ENCODE peak calls at places on chromosomes 13 and 19, in nine cellular contexts. R is heart right ventricle, K is cardiac muscle cell, W is IMR-90, I is neuronal stem cell, D is aorta, Y is Panc1, F is ascending aorta, C is A549. T is an unnamed sample. For H3K4me1, the result is how much of the 10 kb centered on the place peaks cover.

GRCh38 chr19:31312004-31312403 is 37.2 kb downstream of the TSHZ3 start:
- DNase-seq in Y (no peak), R (no peak), C (no peak), K (no peak), W (peak), F (no peak), D (peak), I (no peak), T (no peak)

GRCh38 chr19:54738715-54739114 is 402 bp downstream of the KIR2DL3 start:
- DNase-seq in I (no peak), K (no peak), F (no peak), R (no peak), Y (no peak), W (no peak), D (no peak), C (no peak), T (no peak)

GRCh38 chr13:33109801-33110200 is 93.6 kb downstream of the KL start:
- DNase-seq in W (no peak), F (no peak), Y (peak), K (no peak), D (no peak), I (no peak), C (no peak), R (no peak), T (no peak)

GRCh38 chr13:43516401-43516826 is 270.4 kb downstream of the ENOX1 start:
- DNase-seq in C (no peak), F (no peak), D (no peak), W (peak), K (peak), I (no peak), R (no peak), Y (no peak), T (no peak)

GRCh38 chr19:13428352-13428751 is 77.9 kb downstream of the CACNA1A start:
- DNase-seq in Y (no peak), K (peak), W (peak), F (no peak), D (no peak), R (no peak), C (no peak), I (no peak), T (no peak)

GRCh38 chr13:66407159-66407558 is 823.0 kb downstream of the PCDH9 start:
- DNase-seq in Y (no peak), W (no peak), C (no peak), F (no peak), K (no peak), R (no peak), I (peak), D (no peak), T (no peak)

GRCh38 chr13:105452895-105453294 is 1082.6 kb downstream of the EFNB2 start:
- DNase-seq in K (no peak), I (no peak), C (no peak), R (no peak), Y (no peak), D (no peak), F (no peak), W (no peak), T (no peak)

GRCh38 chr13:51453308-51453958 is 597 bp upstream of the INTS6 start:
- DNase-seq in D (peak), W (no peak), Y (no peak), K (no peak), I (no peak), C (peak), F (no peak), R (peak), T (no peak)

GRCh38 chr13:66859934-66860867 is 369.9 kb downstream of the PCDH9 start:
- DNase-seq in K (peak), C (no peak), R (no peak), D (no peak), W (peak), F (no peak), Y (no peak), I (no peak), T (no peak)

GRCh38 chr13:47081850-47082249 is 185.0 kb upstream of the HTR2A start:
- DNase-seq in D (no peak), Y (no peak), W (no peak), R (no peak), F (no peak), C (no peak), K (no peak), I (no peak), T (no peak)

GRCh38 chr13:35858665-35859064 is 272.5 kb downstream of the DCLK1 start:
- DNase-seq in I (no peak), Y (no peak), R (no peak), K (no peak), F (no peak), W (no peak), D (no peak), C (no peak), T (no peak)

GRCh38 chr13:43787998-43788397 is 1.2 kb upstream of the ENOX1 start:
- DNase-seq in R (no peak), C (peak), I (peak), K (no peak), Y (no peak), D (no peak), F (no peak), W (peak), T (no peak)

GRCh38 chr13:48333976-48334375 is 30.4 kb downstream of the RB1 start:
- DNase-seq in F (no peak), D (no peak), R (no peak), K (no peak), C (no peak), I (no peak), W (peak), Y (no peak), T (no peak)

GRCh38 chr19:4575978-4576933 is 16.8 kb upstream of the SEMA6B start:
- DNase-seq in D (no peak), Y (no peak), W (peak), I (no peak), F (no peak), R (peak), K (peak), C (peak), T (peak)

GRCh38 chr13:36543671-36544070 is 111.4 kb downstream of the CCNA1 start:
- DNase-seq in C (no peak), D (no peak), W (no peak), I (no peak), F (no peak), R (no peak), K (peak), Y (no peak), T (no peak)

GRCh38 chr19:4376991-4377781 is 23.2 kb downstream of the SH3GL1 start:
- DNase-seq in W (peak), K (no peak), D (peak), F (no peak), C (no peak), R (no peak), Y (no peak), I (no peak), T (no peak)

GRCh38 chr19:29680447-29680846 is 15.2 kb downstream of the PLEKHF1 start:
- DNase-seq in W (no peak), F (no peak), Y (no peak), K (no peak), I (no peak), D (peak), R (peak), C (no peak), T (peak)

GRCh38 chr13:97880298-97880675 is 73.2 kb upstream of the IPO5 start:
- DNase-seq in W (no peak), Y (no peak), R (no peak), F (no peak), K (no peak), D (no peak), C (no peak), I (no peak), T (no peak)

GRCh38 chr13:28527629-28528028 is 32.7 kb upstream of the FLT1 start:
- DNase-seq in C (no peak), I (no peak), F (no peak), Y (no peak), K (no peak), W (no peak), D (peak), R (no peak), T (peak)

GRCh38 chr13:110266431-110266809 is 40.5 kb downstream of the COL4A1 start:
- DNase-seq in K (no peak), C (no peak), Y (no peak), I (no peak), F (no peak), D (no peak), W (no peak), R (no peak), T (no peak)
- H3K4me1 ChIP-seq in K (under half), C (under half), Y (under half), I (under half), F (half or more), D (under half), W (under half), R (half or more), T (under half)

GRCh38 chr13:99977912-99978780 is 3.4 kb upstream of the ZIC2 start:
- DNase-seq in I (no peak), Y (no peak), C (no peak), D (peak), W (no peak), R (no peak), F (no peak), K (peak), T (no peak)
- H3K4me1 ChIP-seq in I (under half), Y (under half), C (under half), D (under half), W (under half), R (under half), F (under half), K (under half), T (under half)

GRCh38 chr19:5631511-5632240 is 8.8 kb downstream of the SAFB start:
- DNase-seq in C (no peak), K (no peak), Y (no peak), D (no peak), R (no peak), I (no peak), W (no peak), F (no peak), T (no peak)
- H3K4me1 ChIP-seq in C (under half), K (under half), Y (under half), D (under half), R (half or more), I (under half), W (under half), F (under half), T (under half)

DNA sequence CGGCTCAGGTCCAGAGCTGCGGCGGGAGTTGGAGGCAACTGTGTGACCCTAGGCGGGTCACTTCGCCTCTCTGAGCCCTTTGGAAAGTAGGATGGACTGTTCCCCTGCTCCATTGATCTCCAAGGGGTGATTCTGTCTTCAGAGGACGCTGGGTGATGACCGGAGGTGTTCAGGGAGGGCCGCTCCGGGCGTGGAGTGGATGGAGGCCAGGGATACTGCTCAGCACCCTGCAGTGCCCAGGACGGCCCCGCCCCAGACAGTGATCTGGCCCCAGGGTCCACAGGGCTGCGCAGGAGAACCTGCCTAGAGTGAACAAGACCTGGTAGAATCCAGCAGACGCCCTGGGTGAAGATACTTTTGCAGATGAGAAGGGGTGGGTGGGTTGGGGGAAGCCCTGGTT is 7.0 kb downstream of the NCLN start:
- DNase-seq in R (no peak), D (no peak), K (no peak), Y (no peak), F (no peak), W (no peak), C (no peak), I (no peak), T (no peak)
- H3K4me1 ChIP-seq in R (under half), D (under half), K (under half), Y (under half), F (under half), W (under half), C (under half), I (under half), T (under half)

GRCh38 chr19:32456406-32456805 is 50.8 kb downstream of the DPY19L3 start:
- DNase-seq in Y (no peak), F (no peak), W (no peak), D (no peak), R (no peak), K (no peak), I (no peak), C (no peak), T (no peak)
- H3K4me1 ChIP-seq in Y (under half), F (under half), W (under half), D (under half), R (under half), K (under half), I (under half), C (under half), T (under half)

GRCh38 chr19:10760268-10760944 is 42.5 kb downstream of the DNM2 start:
- DNase-seq in I (no peak), D (no peak), C (no peak), R (no peak), K (peak), W (no peak), F (no peak), Y (no peak), T (no peak)
- H3K4me1 ChIP-seq in I (under half), D (under half), C (half or more), R (half or more), K (under half), W (under half), F (under half), Y (under half), T (under half)

GRCh38 chr13:109794095-109794494 is 7.7 kb upstream of the IRS2 start:
- DNase-seq in Y (no peak), I (no peak), W (no peak), C (no peak), F (no peak), K (no peak), D (no peak), R (no peak), T (no peak)
- H3K4me1 ChIP-seq in Y (under half), I (under half), W (under half), C (under half), F (under half), K (under half), D (under half), R (under half), T (under half)

DNA sequence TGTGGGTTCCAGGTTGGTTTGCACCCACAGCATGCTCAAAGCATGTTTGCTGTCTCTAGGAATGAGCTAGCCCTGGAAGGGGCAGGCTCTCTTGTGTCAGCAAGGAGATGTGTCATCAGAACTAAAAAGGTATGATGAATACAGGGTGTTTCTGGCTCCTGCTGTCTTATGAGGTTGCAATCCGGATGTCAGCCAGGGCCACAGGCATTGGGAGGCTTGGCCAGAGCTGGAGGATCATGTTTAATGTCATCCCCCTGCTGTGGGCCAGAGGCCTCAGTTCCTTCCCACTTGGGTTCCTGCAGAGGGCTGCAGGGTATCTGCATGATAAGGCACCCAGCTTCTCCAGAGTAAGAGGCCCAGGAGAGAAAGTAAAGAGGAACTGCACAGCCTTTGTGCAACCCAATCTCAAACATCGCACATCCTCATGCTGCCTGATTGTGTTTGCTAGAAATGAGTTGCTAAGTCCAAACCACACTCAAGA is 193.6 kb downstream of the COL4A1 start:
- DNase-seq in R (no peak), I (no peak), K (no peak), C (no peak), F (no peak), Y (no peak), D (no peak), W (peak), T (no peak)
- H3K4me1 ChIP-seq in R (under half), I (under half), K (under half), C (under half), F (under half), Y (under half), D (under half), W (under half), T (under half)

GRCh38 chr13:40442826-40443225 is 223.6 kb downstream of the FOXO1 start:
- DNase-seq in Y (no peak), I (no peak), K (no peak), R (no peak), W (no peak), C (no peak), D (no peak), F (no peak), T (no peak)
- H3K4me1 ChIP-seq in Y (under half), I (under half), K (under half), R (half or more), W (under half), C (under half), D (under half), F (under half), T (under half)